ENCODE peak calls at places on chromosomes 2 and 18, in six cellular contexts. H is tibial nerve, M is esophagus squamous epithelium, Z is psoas muscle, W is stomach, B is right cardiac atrium. X is an unnamed sample. For H3K9me3 and H3K4me1, the result is how much of the 10 kb centered on the place peaks cover.

GRCh38 chr2:219968685-219969345 is 341.4 kb downstream of the SLC4A3 start:
- DNase-seq in H (no peak), M (no peak), Z (no peak), W (no peak), B (no peak), X (no peak)

GRCh38 chr2:236579746-236580315 is 10.2 kb downstream of the ACKR3 start:
- DNase-seq in H (no peak), M (no peak), Z (no peak), W (no peak), B (no peak), X (no peak)

GRCh38 chr18:37378616-37379015 is 187.0 kb downstream of the CELF4 start:
- DNase-seq in H (no peak), M (no peak), Z (no peak), W (no peak), B (no peak), X (no peak)

GRCh38 chr2:74204436-74204835 is 6.0 kb downstream of the MTHFD2 start:
- DNase-seq in H (no peak), M (no peak), Z (no peak), W (no peak), B (no peak), X (no peak)

GRCh38 chr2:190365499-190366204 is 22.3 kb downstream of the INPP1 start:
- DNase-seq in H (no peak), M (no peak), Z (no peak), W (no peak), B (no peak), X (no peak)

GRCh38 chr2:59066787-59067399 is 825.8 kb upstream of the FANCL start:
- DNase-seq in H (no peak), M (no peak), Z (no peak), W (no peak), B (peak), X (no peak)

GRCh38 chr2:208363485-208363884 is 43.1 kb upstream of the PTH2R start:
- DNase-seq in H (no peak), M (no peak), Z (no peak), W (no peak), B (no peak), X (no peak)

GRCh38 chr18:76338619-76339245 is 156.3 kb downstream of the ZNF516 start:
- DNase-seq in H (no peak), M (no peak), Z (no peak), W (no peak), B (no peak), X (no peak)

GRCh38 chr2:56008661-56009411 is 85.3 kb upstream of the EFEMP1 start:
- DNase-seq in H (peak), M (no peak), Z (peak), W (no peak), B (peak), X (no peak)

GRCh38 chr2:37377187-37377532 is 32.7 kb downstream of the QPCT start:
- DNase-seq in H (no peak), M (no peak), Z (no peak), W (no peak), B (no peak), X (no peak)

GRCh38 chr2:225276207-225276606 is 123.3 kb upstream of the NYAP2 start:
- DNase-seq in H (no peak), M (no peak), Z (no peak), W (no peak), B (no peak), X (no peak)

GRCh38 chr2:195343540-195343939 is 313.5 kb upstream of the SLC39A10 start:
- DNase-seq in H (no peak), M (no peak), Z (no peak), W (no peak), B (no peak), X (no peak)

GRCh38 chr2:100814043-100814442 is 5.9 kb upstream of the NPAS2 start:
- DNase-seq in H (no peak), M (no peak), Z (no peak), W (no peak), B (no peak), X (no peak)

GRCh38 chr18:26312196-26312595 is 86.0 kb downstream of the TAF4B start:
- DNase-seq in H (no peak), M (no peak), Z (no peak), W (no peak), B (no peak), X (no peak)

GRCh38 chr18:40897884-40898283 is 1057.2 kb upstream of the PIK3C3 start:
- DNase-seq in H (no peak), M (no peak), Z (no peak), W (no peak), B (no peak), X (no peak)

GRCh38 chr2:48415765-48416515 is 114.0 kb upstream of the STON1 start:
- DNase-seq in H (no peak), M (no peak), Z (no peak), W (no peak), B (no peak), X (no peak)

GRCh38 chr2:191521608-191522208 is 156.2 kb upstream of the NABP1 start:
- DNase-seq in H (no peak), M (no peak), Z (no peak), W (no peak), B (no peak), X (no peak)

GRCh38 chr2:129281761-129282160 is 697.7 kb upstream of the RAB6C start:
- DNase-seq in H (no peak), M (no peak), Z (no peak), W (no peak), B (no peak), X (no peak)

GRCh38 chr2:185607943-185608342 is 130.7 kb upstream of the FSIP2 start:
- DNase-seq in H (no peak), M (no peak), Z (no peak), W (no peak), B (no peak), X (no peak)

DNA sequence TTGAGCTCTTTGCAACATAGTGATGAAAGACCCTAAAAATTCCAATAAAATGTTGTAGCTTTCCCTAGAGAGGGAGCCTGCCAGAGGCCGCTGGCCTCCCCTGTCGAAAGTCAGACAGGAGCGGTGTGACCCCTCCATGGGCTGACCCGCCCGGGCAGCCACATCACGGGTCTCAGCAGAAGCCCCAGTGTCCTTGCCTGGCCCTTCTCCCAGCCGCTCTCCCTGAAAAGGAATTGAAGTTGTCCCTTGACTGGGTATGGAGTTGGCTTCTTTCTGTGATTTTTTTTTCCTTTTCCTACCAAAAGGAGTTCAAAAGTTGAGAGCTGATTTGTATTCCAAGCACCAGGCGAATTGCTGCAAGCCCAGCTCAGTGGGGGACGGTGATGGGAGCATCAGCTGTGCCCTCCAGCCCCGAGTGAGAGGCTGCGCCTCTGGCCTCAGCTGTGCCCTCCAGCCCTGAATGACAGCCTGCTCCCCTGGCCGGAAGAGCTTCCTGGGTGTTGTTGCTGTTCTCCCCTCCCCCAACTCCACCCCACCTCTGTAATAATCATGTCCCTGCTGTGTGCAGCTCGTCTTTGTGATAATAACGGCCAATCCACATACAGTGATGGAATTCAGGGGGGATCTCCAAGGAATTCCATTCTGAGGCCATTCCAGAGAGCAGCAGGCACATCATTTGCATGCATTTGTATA is 501.1 kb downstream of the EIPR1 start:
- DNase-seq in H (no peak), M (no peak), Z (no peak), W (no peak), B (no peak), X (no peak)
- H3K9me3 ChIP-seq in H (under half), M (under half), Z (under half), W (under half), B (under half), X (under half)

DNA sequence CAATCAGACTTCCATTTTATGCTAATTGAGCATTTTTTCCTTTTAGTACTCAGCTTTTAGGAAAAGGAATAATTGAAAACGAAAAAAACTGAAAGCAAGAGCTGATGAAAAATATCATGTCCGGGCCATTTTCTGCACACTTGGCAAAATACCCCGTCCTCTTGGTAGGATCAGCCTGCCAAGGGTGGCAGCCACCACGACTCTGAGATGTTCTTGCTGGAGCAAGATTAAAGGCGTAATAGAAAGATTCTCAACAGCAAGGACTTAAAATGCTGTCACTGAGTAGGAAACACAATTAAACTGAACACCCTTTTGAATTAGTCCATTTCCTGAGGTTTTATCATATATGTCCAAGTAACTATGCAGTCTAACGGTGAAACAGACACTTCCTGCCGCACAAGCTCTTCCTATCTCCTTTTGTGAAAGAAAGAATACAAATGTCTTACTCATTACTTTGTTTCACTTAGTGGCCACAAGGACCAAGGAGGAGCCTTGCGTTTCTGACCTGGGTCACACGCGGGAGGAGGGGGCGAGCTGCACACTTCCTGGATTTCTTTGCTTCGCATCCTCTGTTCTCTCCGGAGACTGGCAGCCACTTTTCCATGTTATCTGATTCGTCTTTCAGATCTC is 222.7 kb downstream of the PIEZO2 start:
- DNase-seq in H (no peak), M (no peak), Z (no peak), W (no peak), B (peak), X (no peak)
- H3K27ac ChIP-seq in H (peak), M (peak), Z (peak), W (peak), B (no peak), X (no peak)

DNA sequence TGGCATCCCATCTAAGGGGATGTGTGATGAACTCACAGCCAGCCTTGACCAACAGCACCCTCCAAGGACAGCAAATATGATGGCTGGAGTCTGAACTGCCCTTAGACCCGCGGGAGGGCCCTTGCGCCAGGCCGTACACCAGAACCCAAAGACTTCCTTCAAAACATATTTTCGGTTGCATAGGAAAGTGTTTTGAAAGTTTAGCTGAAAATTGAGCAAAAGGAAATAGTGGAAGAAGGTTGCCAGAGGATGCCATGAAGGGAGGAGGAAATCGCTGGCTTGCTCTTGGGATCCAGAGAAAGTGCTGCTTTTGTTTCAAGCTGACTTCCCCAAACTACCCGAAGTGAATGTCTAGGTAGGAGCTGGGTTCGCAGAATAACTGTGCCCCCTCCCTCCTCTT is 61.3 kb downstream of the IL1R2 start:
- DNase-seq in H (no peak), M (no peak), Z (no peak), W (no peak), B (peak), X (no peak)
- H3K4me1 ChIP-seq in H (under half), M (under half), Z (under half), W (under half), B (under half), X (under half)

GRCh38 chr18:14948163-14948540 is 200.2 kb downstream of the ANKRD30B start:
- DNase-seq in H (no peak), M (no peak), Z (no peak), W (no peak), B (no peak), X (no peak)
- H3K9me3 ChIP-seq in H (under half), M (under half), Z (under half), W (under half), B (under half), X (under half)

GRCh38 chr2:235113854-235114253 is 162.0 kb downstream of the SH3BP4 start:
- DNase-seq in H (no peak), M (no peak), Z (no peak), W (no peak), B (no peak), X (no peak)

GRCh38 chr2:235112365-235112764 is 160.5 kb downstream of the SH3BP4 start:
- DNase-seq in H (no peak), M (no peak), Z (no peak), W (no peak), B (no peak), X (no peak)

DNA sequence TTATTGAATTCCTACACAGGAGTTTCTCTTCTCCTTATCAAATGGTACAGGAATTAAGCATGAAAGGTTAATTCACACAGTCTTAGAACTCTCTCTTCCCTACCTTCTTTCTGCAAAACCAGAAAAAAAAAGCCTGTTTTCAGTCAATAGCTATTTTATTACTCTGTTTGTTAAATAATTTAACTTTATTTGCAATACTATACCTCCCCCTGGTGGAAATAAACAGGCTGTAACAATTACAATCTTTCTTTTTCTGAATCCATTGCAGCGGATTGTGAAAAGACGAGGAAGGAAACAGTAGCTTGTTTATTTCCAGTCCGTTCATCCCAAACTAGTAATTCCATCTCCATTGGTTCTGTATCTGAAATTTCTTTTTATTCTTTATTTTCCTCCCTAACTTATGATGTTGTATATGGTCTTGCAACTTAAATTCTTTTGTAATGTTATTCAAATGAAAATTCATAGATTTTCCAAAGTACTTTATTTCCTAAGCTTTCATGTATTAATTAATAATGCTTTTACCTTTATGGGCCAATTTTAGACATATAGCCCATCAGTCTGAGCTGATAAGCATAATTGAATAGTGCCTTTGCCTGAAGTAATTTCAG is 165.2 kb downstream of the SH3BP4 start:
- DNase-seq in H (no peak), M (no peak), Z (no peak), W (no peak), B (no peak), X (no peak)
- H3K27ac ChIP-seq in H (no peak), M (no peak), Z (no peak), W (no peak), B (no peak), X (no peak)

X was measured in CD8-positive, alpha-beta memory T cell.